ENCODE peak calls at places on chromosomes 6 and 20, in five cellular contexts. One of them, this sample, is unnamed.

GRCh38 chr20:63641146-63641791 is 12.0 kb downstream of the STMN3 start:
- DNase-seq in HCEC 1CT: no peak
- DNase-seq in A549: no peak
- DNase-seq in stimulated activated CD8-positive, alpha-beta memory T cell treated with anti-CD3 and anti-CD28 coated beads, Interleukin-12 subunit alpha, Interleukin-12 subunit beta, amount 100 ng/mL, for 4 hours: peak; percentile 40
- DNase-seq in COR-L47: no peak
- DNase-seq in this sample: peak; percentile 77

GRCh38 chr6:127459231-127459641 is at the start of gene KIAA0408:
- DNase-seq in HCEC 1CT: peak; percentile 61
- DNase-seq in A549: no peak
- DNase-seq in stimulated activated CD8-positive, alpha-beta memory T cell treated with anti-CD3 and anti-CD28 coated beads, Interleukin-12 subunit alpha, Interleukin-12 subunit beta, amount 100 ng/mL, for 4 hours: no peak
- DNase-seq in COR-L47: no peak
- DNase-seq in this sample: no peak

GRCh38 chr20:50415516-50416268 is 94.5 kb upstream of the PTPN1 start:
- DNase-seq in HCEC 1CT: peak; percentile 74
- DNase-seq in A549: peak; percentile 39
- DNase-seq in stimulated activated CD8-positive, alpha-beta memory T cell treated with anti-CD3 and anti-CD28 coated beads, Interleukin-12 subunit alpha, Interleukin-12 subunit beta, amount 100 ng/mL, for 4 hours: no peak
- DNase-seq in COR-L47: no peak
- DNase-seq in this sample: no peak

GRCh38 chr20:63703471-63703975 is 4.3 kb downstream of the ARFRP1 start:
- DNase-seq in HCEC 1CT: no peak
- DNase-seq in A549: no peak
- DNase-seq in stimulated activated CD8-positive, alpha-beta memory T cell treated with anti-CD3 and anti-CD28 coated beads, Interleukin-12 subunit alpha, Interleukin-12 subunit beta, amount 100 ng/mL, for 4 hours: no peak
- DNase-seq in COR-L47: no peak
- DNase-seq in this sample: no peak

GRCh38 chr6:13759025-13759424 is 47.4 kb upstream of the RANBP9 start:
- DNase-seq in HCEC 1CT: no peak
- DNase-seq in A549: no peak
- DNase-seq in stimulated activated CD8-positive, alpha-beta memory T cell treated with anti-CD3 and anti-CD28 coated beads, Interleukin-12 subunit alpha, Interleukin-12 subunit beta, amount 100 ng/mL, for 4 hours: no peak
- DNase-seq in COR-L47: no peak
- DNase-seq in this sample: no peak

GRCh38 chr6:87837444-87837843 is 135.4 kb upstream of the AKIRIN2 start:
- DNase-seq in HCEC 1CT: no peak
- DNase-seq in A549: no peak
- DNase-seq in stimulated activated CD8-positive, alpha-beta memory T cell treated with anti-CD3 and anti-CD28 coated beads, Interleukin-12 subunit alpha, Interleukin-12 subunit beta, amount 100 ng/mL, for 4 hours: no peak
- DNase-seq in COR-L47: no peak
- DNase-seq in this sample: no peak

GRCh38 chr20:49496526-49497216 is 14.2 kb upstream of the KCNB1 start:
- DNase-seq in HCEC 1CT: no peak
- DNase-seq in A549: no peak
- DNase-seq in stimulated activated CD8-positive, alpha-beta memory T cell treated with anti-CD3 and anti-CD28 coated beads, Interleukin-12 subunit alpha, Interleukin-12 subunit beta, amount 100 ng/mL, for 4 hours: no peak
- DNase-seq in COR-L47: no peak
- DNase-seq in this sample: no peak

GRCh38 chr6:98039876-98040605 is 757.0 kb upstream of the MMS22L start:
- DNase-seq in HCEC 1CT: no peak
- DNase-seq in A549: no peak
- DNase-seq in stimulated activated CD8-positive, alpha-beta memory T cell treated with anti-CD3 and anti-CD28 coated beads, Interleukin-12 subunit alpha, Interleukin-12 subunit beta, amount 100 ng/mL, for 4 hours: no peak
- DNase-seq in COR-L47: peak; percentile 13
- DNase-seq in this sample: no peak

GRCh38 chr6:115398607-115399006 is 662.1 kb downstream of the FRK start:
- DNase-seq in HCEC 1CT: no peak
- DNase-seq in A549: no peak
- DNase-seq in stimulated activated CD8-positive, alpha-beta memory T cell treated with anti-CD3 and anti-CD28 coated beads, Interleukin-12 subunit alpha, Interleukin-12 subunit beta, amount 100 ng/mL, for 4 hours: no peak
- DNase-seq in COR-L47: no peak
- DNase-seq in this sample: no peak

GRCh38 chr6:52154381-52154780 is 31.8 kb upstream of the IL17A start:
- DNase-seq in HCEC 1CT: no peak
- DNase-seq in A549: no peak
- DNase-seq in stimulated activated CD8-positive, alpha-beta memory T cell treated with anti-CD3 and anti-CD28 coated beads, Interleukin-12 subunit alpha, Interleukin-12 subunit beta, amount 100 ng/mL, for 4 hours: no peak
- DNase-seq in COR-L47: no peak
- DNase-seq in this sample: no peak

GRCh38 chr20:45592574-45593189 is 13.6 kb upstream of the WFDC8 start:
- DNase-seq in HCEC 1CT: peak; percentile 66
- DNase-seq in A549: peak; percentile 25
- DNase-seq in stimulated activated CD8-positive, alpha-beta memory T cell treated with anti-CD3 and anti-CD28 coated beads, Interleukin-12 subunit alpha, Interleukin-12 subunit beta, amount 100 ng/mL, for 4 hours: no peak
- DNase-seq in COR-L47: peak; percentile 39
- DNase-seq in this sample: peak; percentile 50

GRCh38 chr6:149007846-149008245 is 261.0 kb downstream of the UST start:
- DNase-seq in HCEC 1CT: no peak
- DNase-seq in A549: no peak
- DNase-seq in stimulated activated CD8-positive, alpha-beta memory T cell treated with anti-CD3 and anti-CD28 coated beads, Interleukin-12 subunit alpha, Interleukin-12 subunit beta, amount 100 ng/mL, for 4 hours: no peak
- DNase-seq in COR-L47: no peak
- DNase-seq in this sample: no peak

GRCh38 chr20:14956538-14956937 is 619.1 kb upstream of the FLRT3 start:
- DNase-seq in HCEC 1CT: no peak
- DNase-seq in A549: no peak
- DNase-seq in stimulated activated CD8-positive, alpha-beta memory T cell treated with anti-CD3 and anti-CD28 coated beads, Interleukin-12 subunit alpha, Interleukin-12 subunit beta, amount 100 ng/mL, for 4 hours: no peak
- DNase-seq in COR-L47: no peak
- DNase-seq in this sample: no peak

GRCh38 chr6:108295676-108296075 is 822 bp downstream of the AFG1L start:
- DNase-seq in HCEC 1CT: no peak
- DNase-seq in A549: no peak
- DNase-seq in stimulated activated CD8-positive, alpha-beta memory T cell treated with anti-CD3 and anti-CD28 coated beads, Interleukin-12 subunit alpha, Interleukin-12 subunit beta, amount 100 ng/mL, for 4 hours: no peak
- DNase-seq in COR-L47: no peak
- DNase-seq in this sample: no peak

GRCh38 chr6:43202451-43202850 is 20.5 kb downstream of the CUL9 start:
- DNase-seq in HCEC 1CT: no peak
- DNase-seq in A549: no peak
- DNase-seq in stimulated activated CD8-positive, alpha-beta memory T cell treated with anti-CD3 and anti-CD28 coated beads, Interleukin-12 subunit alpha, Interleukin-12 subunit beta, amount 100 ng/mL, for 4 hours: no peak
- DNase-seq in COR-L47: no peak
- DNase-seq in this sample: no peak

GRCh38 chr6:79762370-79762769 is 131.2 kb downstream of the SH3BGRL2 start:
- DNase-seq in HCEC 1CT: no peak
- DNase-seq in A549: no peak
- DNase-seq in stimulated activated CD8-positive, alpha-beta memory T cell treated with anti-CD3 and anti-CD28 coated beads, Interleukin-12 subunit alpha, Interleukin-12 subunit beta, amount 100 ng/mL, for 4 hours: no peak
- DNase-seq in COR-L47: peak; percentile 9
- DNase-seq in this sample: no peak